ENCODE peak calls at places on chromosomes 11 and 22, in five cellular contexts. K is HCT116, O is mammary epithelial cell, H is cardiac muscle cell, W is dorsolateral prefrontal cortex. M is an unnamed sample.

GRCh38 chr11:84899740-84900139 is 727.4 kb downstream of the DLG2 start:
- DNase-seq in K (peak; percentile 24), O (no peak), H (no peak), W (no peak), M (peak; percentile 5)

GRCh38 chr22:29224859-29225410 is 19.2 kb downstream of the EMID1 start:
- DNase-seq in K (no peak), O (no peak), H (no peak), W (no peak), M (no peak)

GRCh38 chr11:27367881-27368280 is 4.9 kb upstream of the CCDC34 start:
- DNase-seq in K (no peak), O (no peak), H (no peak), W (no peak), M (no peak)

GRCh38 chr22:46374663-46375474 is 39.4 kb downstream of the TRMU start:
- DNase-seq in K (no peak), O (no peak), H (no peak), W (no peak), M (no peak)

GRCh38 chr11:64810891-64811272 is 531 bp upstream of the MEN1 start:
- DNase-seq in K (no peak), O (no peak), H (no peak), W (no peak), M (peak; percentile 70)

GRCh38 chr22:22576244-22576988 is 17.4 kb upstream of the PRAME start:
- DNase-seq in K (peak; percentile 29), O (peak; percentile 11), H (no peak), W (no peak), M (peak; percentile 18)

GRCh38 chr11:63508009-63508408 is 2.1 kb downstream of the LGALS12 start:
- DNase-seq in K (peak; percentile 28), O (no peak), H (peak; percentile 61), W (peak; percentile 72), M (peak; percentile 48)

GRCh38 chr11:30774451-30774850 is 188.3 kb upstream of the MPPED2 start:
- DNase-seq in K (no peak), O (no peak), H (peak; percentile 57), W (no peak), M (no peak)

GRCh38 chr11:67271548-67272284 is 5.4 kb downstream of the GRK2 start:
- DNase-seq in K (no peak), O (no peak), H (no peak), W (peak; percentile 3), M (peak; percentile 69)

GRCh38 chr11:456533-456932 is 6.5 kb downstream of the PTDSS2 start:
- DNase-seq in K (no peak), O (no peak), H (no peak), W (no peak), M (peak; percentile 81)
- H3K4me3 ChIP-seq in K (no peak overlapping the region), O (no peak overlapping the region), H (no peak overlapping the region), W (no peak overlapping the region), M (no peak overlapping the region)

GRCh38 chr22:39350803-39351688 is 1.3 kb downstream of the SYNGR1 start:
- DNase-seq in K (no peak), O (no peak), H (no peak), W (no peak), M (no peak)

GRCh38 chr22:39348909-39349505 is 784 bp upstream of the SYNGR1 start:
- DNase-seq in K (no peak), O (no peak), H (no peak), W (peak; percentile 50), M (no peak)

GRCh38 chr22:39349506-39349966 is 255 bp upstream of the SYNGR1 start:
- DNase-seq in K (no peak), O (no peak), H (peak; percentile 71), W (peak; percentile 32), M (peak; percentile 31)

GRCh38 chr22:39351689-39352214 is 2.0 kb downstream of the SYNGR1 start:
- DNase-seq in K (no peak), O (peak; percentile 42), H (peak; percentile 43), W (no peak), M (peak; percentile 11)

DNA sequence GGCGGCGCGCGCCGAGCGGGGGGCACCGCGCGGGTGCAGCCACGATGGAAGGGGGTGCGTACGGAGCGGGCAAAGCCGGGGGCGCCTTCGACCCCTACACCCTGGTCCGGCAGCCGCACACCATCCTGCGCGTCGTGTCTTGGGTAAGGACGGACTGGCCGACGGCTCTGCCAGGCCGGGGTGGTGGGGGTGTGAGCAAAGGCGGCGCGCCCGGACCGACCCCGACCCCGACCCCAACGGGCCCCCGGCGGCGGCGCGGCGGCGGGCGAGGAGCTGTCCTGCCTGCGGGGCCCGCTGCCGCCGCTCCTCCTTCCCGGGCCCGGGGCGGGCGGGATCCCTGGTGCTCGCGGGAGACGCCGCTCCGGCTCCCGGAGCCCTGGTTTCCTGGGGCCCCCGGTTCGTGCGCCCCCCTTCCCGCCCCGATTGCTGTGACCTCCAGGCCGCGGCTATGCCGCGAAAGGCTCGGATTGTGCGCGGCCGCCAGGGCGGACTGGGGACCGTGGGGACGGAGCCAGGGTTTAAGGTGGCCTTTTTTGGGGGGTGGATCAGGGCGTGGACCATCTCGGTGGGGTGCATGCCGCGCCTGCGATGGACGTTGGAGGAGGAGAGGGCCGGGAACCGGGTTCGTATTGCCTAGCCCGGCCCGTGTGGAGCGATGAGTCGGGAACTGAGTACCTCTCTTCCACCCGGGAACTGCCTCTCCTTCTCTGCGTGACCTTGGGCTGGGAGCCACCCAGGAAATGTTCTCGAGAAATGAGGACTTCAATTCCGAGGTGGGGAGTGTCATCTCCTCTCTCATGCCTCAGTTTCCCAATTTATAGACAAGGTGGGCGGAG is at the start of gene SYNGR1:
- DNase-seq in K (no peak), O (no peak), H (peak; percentile 62), W (no peak), M (no peak)
- TF ChIP-seq CTCF in K (no peak), O (no peak), H (no peak), W (no peak), M (no peak)

DNA sequence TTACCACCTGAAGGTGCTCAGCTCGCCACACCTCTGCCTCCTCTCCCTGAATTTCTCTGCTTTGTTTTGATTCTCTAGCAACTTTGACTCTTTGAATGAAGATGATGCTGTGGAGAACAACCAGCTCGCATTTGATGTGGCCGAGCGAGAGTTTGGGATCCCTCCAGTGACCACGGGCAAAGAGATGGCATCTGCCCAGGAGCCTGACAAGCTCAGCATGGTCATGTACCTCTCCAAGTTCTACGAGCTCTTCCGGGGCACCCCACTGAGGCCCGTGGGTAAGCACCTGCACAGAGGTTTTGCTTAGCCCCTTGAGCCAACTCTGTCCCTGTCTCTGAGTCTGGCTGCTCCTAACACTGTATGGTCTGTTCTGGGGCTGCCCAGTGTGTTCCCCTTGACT is 115.7 kb downstream of the MICAL2 start:
- DNase-seq in K (no peak), O (no peak), H (no peak), W (no peak), M (no peak)
- H3K4me3 ChIP-seq in K (no peak overlapping the region), O (no peak overlapping the region), H (no peak overlapping the region), W (no peak overlapping the region), M (no peak overlapping the region)

GRCh38 chr11:110092577-110093406 is at the start of gene ZC3H12C:
- DNase-seq in K (peak; percentile 77), O (peak; percentile 95), H (peak; percentile 91), W (peak; percentile 69), M (peak; percentile 88)

GRCh38 chr11:110089617-110090282 is 3.4 kb upstream of the ZC3H12C start:
- DNase-seq in K (no peak), O (no peak), H (no peak), W (no peak), M (peak; percentile 51)

GRCh38 chr11:110090466-110091026 is 2.6 kb upstream of the ZC3H12C start:
- DNase-seq in K (no peak), O (no peak), H (no peak), W (no peak), M (no peak)

GRCh38 chr11:110093407-110094297 is 460 bp downstream of the ZC3H12C start:
- DNase-seq in K (peak; percentile 15), O (peak; percentile 63), H (peak; percentile 53), W (peak; percentile 59), M (peak; percentile 62)

DNA sequence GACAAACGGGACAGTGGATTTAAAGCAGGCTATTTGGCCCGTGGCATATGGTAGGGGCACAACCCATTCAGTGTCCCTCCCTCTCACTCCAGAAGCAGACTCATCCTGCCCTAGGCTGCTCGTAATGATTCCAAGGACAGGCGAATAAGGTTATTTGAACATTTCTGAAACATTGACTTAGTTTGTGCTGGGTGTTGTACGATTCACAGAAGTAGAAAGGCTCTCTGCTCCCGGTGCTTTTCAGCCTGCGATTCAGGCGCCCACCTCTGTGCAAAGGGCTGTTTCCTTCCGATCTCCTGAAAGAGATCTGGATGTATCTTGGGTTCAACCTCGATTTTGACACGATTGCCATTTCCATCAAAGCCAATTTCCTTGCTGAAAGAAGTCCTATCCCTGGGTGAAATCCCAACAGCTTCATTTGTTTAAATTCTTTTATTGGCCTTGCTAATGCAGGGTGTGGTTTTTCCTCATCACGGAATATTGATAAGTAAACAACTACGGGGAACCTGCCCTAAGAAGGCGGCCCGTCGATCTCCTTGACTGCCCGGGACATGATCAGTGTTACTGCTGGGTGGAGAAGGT is 1.1 kb upstream of the ZC3H12C start:
- DNase-seq in K (peak; percentile 3), O (no peak), H (no peak), W (no peak), M (no peak)
- TF ChIP-seq CTCF in K (no peak), O (no peak), H (no peak), W (no peak), M (no peak)

GRCh38 chr22:36328635-36329216 is 59.0 kb downstream of the MYH9 start:
- DNase-seq in K (no peak), O (peak; percentile 89), H (peak; percentile 36), W (peak; percentile 67), M (peak; percentile 79)

GRCh38 chr22:36331306-36331911 is 56.4 kb downstream of the MYH9 start:
- DNase-seq in K (peak; percentile 82), O (peak; percentile 97), H (peak; percentile 74), W (peak; percentile 75), M (peak; percentile 96)

GRCh38 chr22:36329217-36330078 is 58.3 kb downstream of the MYH9 start:
- DNase-seq in K (peak; percentile 52), O (peak; percentile 97), H (peak; percentile 96), W (peak; percentile 54), M (peak; percentile 55)

GRCh38 chr22:36330655-36331305 is 57.0 kb downstream of the MYH9 start:
- DNase-seq in K (no peak), O (no peak), H (no peak), W (no peak), M (peak; percentile 26)

DNA sequence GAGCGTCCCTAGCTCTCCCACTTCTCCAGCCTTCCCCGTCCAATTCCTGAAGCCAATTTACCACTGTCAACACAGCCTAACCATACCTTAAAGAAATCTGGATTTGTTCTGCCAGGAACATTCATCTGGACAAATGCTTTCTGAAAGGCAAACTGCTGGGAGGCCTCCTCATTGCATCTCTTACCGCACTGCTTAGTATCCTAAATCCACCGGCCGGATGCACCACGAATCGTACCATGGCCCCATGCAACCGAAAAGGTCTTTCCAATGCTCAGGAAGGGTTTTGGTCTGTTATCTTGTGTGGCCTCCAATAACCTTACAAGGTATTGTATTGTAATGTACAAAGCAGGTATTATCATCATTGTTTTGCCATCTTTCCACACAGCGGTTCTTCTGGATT is 57.6 kb downstream of the MYH9 start:
- DNase-seq in K (no peak), O (no peak), H (no peak), W (no peak), M (no peak)
- H3K4me3 ChIP-seq in K (no peak overlapping the region), O (no peak overlapping the region), H (no peak overlapping the region), W (no peak overlapping the region), M (peak overlapping the region; percentile 65)